ENCODE peak calls at places on chromosomes 7 and 10, in six cellular contexts. B is adrenal gland; L is neural progenitor cell; X is right cardiac atrium; D is CD4-positive, alpha-beta T cell; W is A549. I is an unnamed sample.

GRCh38 chr10:21413680-21414079 is 111.8 kb downstream of the SKIDA1 start:
- DNase-seq in L (no peak), X (no peak), B (no peak), D (no peak), W (no peak), I (no peak)

GRCh38 chr7:35037211-35037525 is at the start of gene DPY19L1:
- DNase-seq in D (no peak), B (no peak), X (no peak), L (no peak), W (no peak), I (no peak)

GRCh38 chr10:47190301-47190700 is 109.7 kb upstream of the GDF10 start:
- DNase-seq in X (no peak), W (no peak), L (no peak), D (no peak), B (no peak), I (no peak)

GRCh38 chr10:108336836-108337235 is 1172.3 kb upstream of the SORCS1 start:
- DNase-seq in X (no peak), B (no peak), L (no peak), D (no peak), W (no peak), I (no peak)

GRCh38 chr7:150368884-150369739 is 490 bp downstream of the REPIN1 start:
- DNase-seq in W (peak; percentile 78), B (peak; percentile 82), D (peak; percentile 52), L (peak; percentile 92), X (peak; percentile 81), I (peak; percentile 81)

GRCh38 chr7:75866129-75866496 is 12.7 kb upstream of the RHBDD2 start:
- DNase-seq in X (no peak), W (peak; percentile 36), B (peak; percentile 52), D (no peak), L (no peak), I (no peak)

GRCh38 chr10:4623757-4624420 is 202.1 kb upstream of the AKR1E2 start:
- DNase-seq in B (no peak), L (no peak), W (no peak), D (no peak), X (no peak), I (no peak)

GRCh38 chr10:31075434-31075833 is 43.8 kb upstream of the ZNF438 start:
- DNase-seq in B (no peak), D (no peak), W (peak; percentile 14), L (no peak), X (no peak), I (no peak)

GRCh38 chr7:128755075-128755474 is 15.9 kb downstream of the CALU start:
- DNase-seq in L (no peak), X (no peak), D (no peak), B (no peak), W (no peak), I (no peak)
- H3K27ac ChIP-seq in L (no peak overlapping the region), X (peak overlapping the region; percentile 58), D (no peak overlapping the region), B (no peak overlapping the region), W (no peak overlapping the region), I (no peak overlapping the region)

GRCh38 chr10:101629781-101630419 is 41.8 kb downstream of the DPCD start:
- DNase-seq in W (no peak), B (no peak), X (no peak), L (peak; percentile 68), D (no peak), I (peak; percentile 44)
- H3K27ac ChIP-seq in W (no peak overlapping the region), B (no peak overlapping the region), X (no peak overlapping the region), L (peak overlapping the region; percentile 68), D (no peak overlapping the region), I (no peak overlapping the region)

DNA sequence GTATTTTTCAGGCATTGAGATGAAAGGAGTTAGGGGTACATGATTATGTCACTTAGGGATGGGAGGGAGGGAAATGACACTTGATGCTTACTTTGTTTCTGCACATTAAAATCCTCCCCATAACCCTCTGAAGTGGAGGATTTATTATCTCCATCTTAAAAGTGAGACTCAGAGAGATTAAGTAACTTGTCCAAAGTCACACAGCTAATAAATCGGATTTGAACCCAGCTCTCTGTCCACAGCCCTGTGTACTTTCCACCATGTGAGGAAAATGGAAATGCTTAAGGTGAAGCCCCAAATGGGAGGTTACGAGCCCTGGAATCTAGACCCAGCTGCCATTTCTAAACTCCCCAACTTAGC is 58.6 kb downstream of the HK1 start:
- DNase-seq in D (no peak), W (no peak), L (no peak), B (no peak), X (no peak), I (no peak)
- H3K27ac ChIP-seq in D (no peak overlapping the region), W (peak overlapping the region; percentile 4), L (no peak overlapping the region), B (peak overlapping the region; percentile 83), X (peak overlapping the region; percentile 87), I (peak overlapping the region; percentile 81)

DNA sequence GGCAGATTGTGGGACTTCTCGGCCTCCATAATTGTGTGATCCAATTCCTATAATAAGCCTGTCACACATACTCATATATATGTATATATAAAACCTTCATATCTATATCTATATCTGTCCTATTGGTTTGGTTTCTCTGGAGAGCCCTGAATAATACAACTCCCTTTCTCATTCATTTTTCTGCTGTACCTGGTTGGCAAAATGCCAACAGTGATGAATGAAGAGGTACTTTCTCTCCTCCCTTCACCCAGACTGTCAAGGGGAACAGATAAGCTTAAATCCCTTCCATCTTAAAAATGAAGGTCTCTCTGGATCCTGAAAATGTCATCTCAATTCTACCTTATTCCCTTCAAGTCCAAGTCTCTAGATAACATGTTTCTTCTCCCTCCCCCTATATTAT is 60.3 kb upstream of the FOXP2 start:
- DNase-seq in L (no peak), W (no peak), X (no peak), D (no peak), B (no peak), I (no peak)
- H3K27ac ChIP-seq in L (no peak overlapping the region), W (no peak overlapping the region), X (no peak overlapping the region), D (no peak overlapping the region), B (no peak overlapping the region), I (no peak overlapping the region)

GRCh38 chr7:2488681-2489080 is 12.5 kb upstream of the GRIFIN start:
- DNase-seq in W (no peak), D (no peak), X (no peak), B (no peak), L (no peak), I (no peak)
- H3K27ac ChIP-seq in W (no peak overlapping the region), D (no peak overlapping the region), X (peak overlapping the region; percentile 14), B (peak overlapping the region; percentile 66), L (no peak overlapping the region), I (no peak overlapping the region)

GRCh38 chr7:134355925-134356324 is 39.2 kb upstream of the SLC35B4 start:
- DNase-seq in B (peak; percentile 21), L (no peak), D (no peak), W (peak; percentile 51), X (peak; percentile 28), I (no peak)
- H3K27ac ChIP-seq in B (no peak overlapping the region), L (no peak overlapping the region), D (no peak overlapping the region), W (peak overlapping the region; percentile 56), X (no peak overlapping the region), I (no peak overlapping the region)